ENCODE peak calls at places on chromosomes 4 and X, in eight cellular contexts. J, I, L, E, O, H, M and N are unnamed samples.

GRCh38 chrX:129720741-129721140 is 18.0 kb upstream of the XPNPEP2 start:
- DNase-seq in H (no peak), O (no peak), E (no peak), M (no peak), J (no peak), L (no peak), I (no peak), N (no peak)

GRCh38 chr4:3807311-3807710 is 41.1 kb downstream of the ADRA2C start:
- DNase-seq in J (no peak), L (no peak), M (no peak), E (no peak), I (peak; percentile 48), O (no peak), H (no peak), N (no peak)

GRCh38 chr4:76226418-76226817 is 12.8 kb upstream of the SCARB2 start:
- DNase-seq in I (no peak), E (no peak), L (no peak), M (no peak), H (no peak), J (no peak), O (no peak), N (no peak)

GRCh38 chrX:24117288-24117687 is 32.2 kb upstream of the ZFX start:
- DNase-seq in E (peak; percentile 64), H (no peak), J (peak; percentile 39), L (no peak), I (peak; percentile 40), O (no peak), M (peak; percentile 82), N (no peak)

GRCh38 chr4:183157215-183157614 is 58.2 kb downstream of the WWC2 start:
- DNase-seq in H (no peak), O (no peak), J (no peak), L (no peak), E (no peak), M (no peak), I (no peak), N (no peak)

GRCh38 chrX:103699243-103699642 is 11.5 kb upstream of the TMEM31 start:
- DNase-seq in I (no peak), O (no peak), M (no peak), L (no peak), E (no peak), J (no peak), H (no peak), N (no peak)

GRCh38 chrX:53116101-53116500 is 22.2 kb downstream of the KANTR start:
- DNase-seq in J (no peak), I (no peak), E (peak; percentile 82), O (no peak), M (peak; percentile 85), H (no peak), L (no peak), N (no peak)

GRCh38 chr4:11354531-11354930 is 74.2 kb downstream of the HS3ST1 start:
- DNase-seq in H (no peak), O (no peak), I (no peak), M (no peak), L (no peak), J (no peak), E (peak; percentile 5), N (no peak)

GRCh38 chr4:86223472-86223871 is 136.4 kb downstream of the MAPK10 start:
- DNase-seq in O (no peak), M (peak; percentile 53), J (no peak), I (peak; percentile 63), H (peak; percentile 9), L (no peak), E (peak; percentile 70), N (no peak)

GRCh38 chrX:40933132-40934078 is 151.8 kb upstream of the USP9X start:
- DNase-seq in O (no peak), L (peak; percentile 31), M (peak; percentile 68), J (peak; percentile 39), H (no peak), I (peak; percentile 87), E (peak; percentile 61), N (no peak)

GRCh38 chr4:170420255-170420693 is 330.5 kb upstream of the AADAT start:
- DNase-seq in J (no peak), H (peak; percentile 69), I (no peak), M (peak; percentile 8), O (no peak), L (peak; percentile 62), E (no peak), N (peak; percentile 17)

GRCh38 chrX:46381630-46382029 is 163.6 kb downstream of the ZNF674 start:
- DNase-seq in J (no peak), O (no peak), H (peak; percentile 9), E (peak; percentile 28), L (peak; percentile 4), I (peak; percentile 75), M (no peak), N (no peak)

GRCh38 chr4:36024901-36025610 is 219.3 kb downstream of the ARAP2 start:
- DNase-seq in E (no peak), J (no peak), L (no peak), M (no peak), O (no peak), I (no peak), H (no peak), N (no peak)

GRCh38 chrX:15751160-15751819 is 13.2 kb downstream of the CA5B start:
- DNase-seq in I (no peak), M (peak; percentile 76), E (no peak), H (no peak), L (no peak), J (peak; percentile 84), O (no peak), N (no peak)

GRCh38 chr4:80610845-80611244 is 275.3 kb downstream of the CFAP299 start:
- DNase-seq in O (no peak), H (no peak), J (no peak), E (peak; percentile 7), M (peak; percentile 73), I (no peak), L (peak; percentile 63), N (no peak)

GRCh38 chrX:65667503-65668355 is at the start of gene MSN:
- DNase-seq in M (peak; percentile 54), L (no peak), H (peak; percentile 82), E (peak; percentile 54), I (peak; percentile 57), O (peak; percentile 84), J (no peak), N (no peak)

GRCh38 chrX:9249452-9249851 is 215.4 kb upstream of the TBL1X start:
- DNase-seq in H (no peak), M (no peak), E (peak; percentile 0), L (no peak), J (no peak), I (peak; percentile 8), O (no peak), N (no peak)

GRCh38 chrX:119539872-119540271 is 25.3 kb downstream of the STEEP1 start:
- DNase-seq in I (peak; percentile 10), L (no peak), E (no peak), H (no peak), O (no peak), M (no peak), J (no peak), N (no peak)

GRCh38 chr4:65865489-65865888 is 195.2 kb upstream of the EPHA5 start:
- DNase-seq in O (no peak), I (peak; percentile 17), L (no peak), M (no peak), H (no peak), E (peak; percentile 46), J (no peak), N (no peak)

GRCh38 chrX:128975716-128976115 is 547.6 kb downstream of the SMARCA1 start:
- DNase-seq in H (peak; percentile 0), I (peak; percentile 54), J (no peak), O (no peak), E (peak; percentile 0), M (no peak), L (no peak), N (no peak)

GRCh38 chr4:80202784-80203553 is 5.7 kb downstream of the PRDM8 start:
- DNase-seq in M (no peak), J (no peak), O (no peak), E (peak; percentile 33), H (peak; percentile 75), I (no peak), L (no peak), N (no peak)

DNA sequence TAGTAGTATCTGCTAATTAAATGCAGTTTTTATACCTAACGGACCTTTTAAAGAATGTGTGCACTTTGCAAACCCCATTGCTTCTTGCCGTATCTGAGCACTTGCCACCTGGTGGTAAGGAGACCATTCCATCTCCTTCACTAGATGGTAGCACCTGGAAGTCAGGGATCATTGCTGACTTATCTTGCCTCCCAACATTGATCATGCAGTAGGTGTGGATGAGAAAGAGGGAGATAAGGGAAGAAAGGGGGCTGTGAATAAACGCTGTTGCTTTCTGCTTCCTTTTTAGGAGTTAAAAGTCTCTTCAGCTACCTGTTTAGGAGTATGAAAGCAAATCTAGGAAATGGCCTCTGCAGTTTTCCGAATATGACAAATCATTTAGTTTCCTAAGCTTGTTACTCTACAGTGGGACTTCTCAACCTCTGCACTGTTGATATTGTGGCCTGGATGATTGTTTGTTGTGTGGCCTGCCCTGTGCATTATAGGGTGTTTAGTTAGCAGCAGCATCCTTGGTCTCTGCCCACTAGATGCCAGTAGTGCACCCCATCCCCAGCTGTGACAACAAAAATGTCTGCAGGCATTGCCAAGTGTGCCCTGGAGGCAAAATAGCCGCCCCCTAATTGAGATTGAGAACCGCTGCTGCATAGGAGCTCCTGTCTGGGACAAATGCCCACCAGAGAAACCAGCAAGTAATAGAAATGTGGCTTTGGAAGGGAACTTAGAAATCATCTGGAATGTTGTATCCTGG is 38.8 kb downstream of the GAB1 start:
- DNase-seq in H (no peak), E (peak; percentile 41), L (no peak), O (peak; percentile 30), I (peak; percentile 82), J (no peak), M (peak; percentile 45), N (no peak)
- H3K4me3 ChIP-seq in H (no peak overlapping the region), E (no peak overlapping the region), L (no peak overlapping the region), O (no peak overlapping the region), I (no peak overlapping the region), J (no peak overlapping the region), M (no peak overlapping the region), N (no peak overlapping the region)

GRCh38 chr4:178577933-178578332 is 1135.7 kb upstream of the AGA start:
- DNase-seq in H (no peak), M (peak; percentile 27), J (no peak), L (no peak), E (no peak), O (no peak), I (peak; percentile 15), N (no peak)
- TF ChIP-seq CTCF in H (no peak), M (no peak), J (no peak), L (no peak), E (no peak), O (no peak), I (peak; percentile 54), N (no peak)

DNA sequence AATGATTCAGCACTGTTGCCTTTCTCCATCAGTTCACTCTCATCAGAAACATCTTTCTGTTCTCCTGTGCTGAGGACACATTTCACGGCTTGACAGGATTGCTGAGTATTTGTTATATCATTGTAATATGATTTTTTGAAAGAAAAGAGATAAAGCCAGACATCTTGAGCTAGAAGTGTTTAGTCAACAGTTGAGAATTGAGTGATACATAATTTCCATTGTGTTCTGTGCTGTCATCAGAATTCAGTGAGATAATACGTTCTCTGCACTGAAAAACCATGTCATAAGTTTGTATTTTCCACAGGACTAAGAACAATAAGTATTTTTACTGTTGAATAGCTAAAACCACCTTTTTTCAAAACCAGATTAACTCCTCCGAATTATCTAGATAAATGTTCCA is 50.2 kb upstream of the GPRIN3 start:
- DNase-seq in L (no peak), I (no peak), J (no peak), M (no peak), O (no peak), H (no peak), E (peak; percentile 64), N (no peak)
- H3K4me3 ChIP-seq in L (no peak overlapping the region), I (no peak overlapping the region), J (no peak overlapping the region), M (no peak overlapping the region), O (no peak overlapping the region), H (no peak overlapping the region), E (no peak overlapping the region), N (no peak overlapping the region)

GRCh38 chr4:123127218-123127617 is 204.8 kb upstream of the NUDT6 start:
- DNase-seq in M (peak; percentile 60), J (no peak), H (no peak), I (peak; percentile 55), E (peak; percentile 78), O (no peak), L (no peak), N (no peak)
- TF ChIP-seq CTCF in M (no peak), J (no peak), H (no peak), I (peak; percentile 62), E (peak; percentile 28), O (peak; percentile 61), L (peak; percentile 13), N (no peak)